ENCODE peak calls at places on chromosomes 5 and 9, in six cellular contexts. T is fibroblast of lung; X is CD4-positive, alpha-beta T cell; O is cardiac muscle cell; Z is H9; E is choroid plexus epithelial cell. J is an unnamed sample.

GRCh38 chr9:133210202-133210532 is 1.1 kb upstream of the OBP2B start:
- DNase-seq in X (no peak), E (no peak), O (no peak), Z (no peak), T (no peak), J (no peak)

GRCh38 chr9:127980056-127980705 is 608 bp downstream of the EEIG1 start:
- DNase-seq in X (no peak), T (no peak), Z (no peak), O (no peak), E (peak), J (no peak)

GRCh38 chr9:32378993-32379729 is 5.3 kb upstream of the ACO1 start:
- DNase-seq in T (peak), O (peak), Z (peak), E (peak), X (peak), J (peak)

GRCh38 chr9:108217601-108218190 is 638.1 kb downstream of the ACTL7B start:
- DNase-seq in X (no peak), Z (no peak), T (peak), E (no peak), O (no peak), J (no peak)

GRCh38 chr5:6161257-6161656 is 217.1 kb downstream of the MED10 start:
- DNase-seq in X (no peak), Z (no peak), O (no peak), E (no peak), T (no peak), J (no peak)

GRCh38 chr5:167777746-167778145 is 513.7 kb upstream of the WWC1 start:
- DNase-seq in O (peak), T (peak), X (no peak), E (no peak), Z (no peak), J (no peak)

GRCh38 chr9:4241552-4241951 is 58.3 kb downstream of the GLIS3 start:
- DNase-seq in Z (no peak), O (no peak), E (peak), T (no peak), X (no peak), J (no peak)

GRCh38 chr5:83011990-83012389 is 65.2 kb downstream of the TMEM167A start:
- DNase-seq in O (no peak), Z (no peak), E (no peak), X (no peak), T (peak), J (peak)

GRCh38 chr9:110112792-110113191 is 95.2 kb downstream of the C9orf152 start:
- DNase-seq in Z (no peak), T (no peak), E (no peak), X (no peak), O (no peak), J (no peak)

GRCh38 chr5:141869514-141869913 is 8.7 kb downstream of the PCDH1 start:
- DNase-seq in X (no peak), O (no peak), E (no peak), Z (no peak), T (no peak), J (no peak)

GRCh38 chr5:65050140-65050539 is 281.4 kb downstream of the CWC27 start:
- DNase-seq in O (no peak), Z (no peak), E (no peak), X (no peak), T (no peak), J (no peak)

GRCh38 chr9:108838017-108838416 is 17.8 kb downstream of the ACTL7B start:
- DNase-seq in O (peak), Z (no peak), T (no peak), E (peak), X (no peak), J (no peak)

GRCh38 chr9:84170521-84171141 is 169.9 kb downstream of the SLC28A3 start:
- DNase-seq in X (no peak), E (peak), O (peak), Z (peak), T (peak), J (no peak)

GRCh38 chr5:143016777-143017374 is 246.7 kb downstream of the ARHGAP26 start:
- DNase-seq in T (peak), E (peak), X (peak), Z (no peak), O (peak), J (no peak)

GRCh38 chr9:650362-650761 is 191.1 kb upstream of the DMRT1 start:
- DNase-seq in Z (peak), O (no peak), E (no peak), X (no peak), T (peak), J (no peak)

GRCh38 chr9:82170079-82170662 is 181.6 kb downstream of the SPATA31D1 start:
- DNase-seq in T (no peak), E (no peak), Z (no peak), X (no peak), O (no peak), J (no peak)

GRCh38 chr5:32791536-32792240 is 80.6 kb downstream of the NPR3 start:
- DNase-seq in X (no peak), T (peak), Z (no peak), E (peak), O (no peak), J (no peak)

GRCh38 chr9:107422189-107422802 is 67.3 kb downstream of the KLF4 start:
- DNase-seq in O (peak), Z (peak), T (peak), E (peak), X (no peak), J (no peak)

GRCh38 chr9:13278023-13278367 is 1.5 kb downstream of the MPDZ start:
- DNase-seq in Z (no peak), E (peak), X (no peak), O (peak), T (peak), J (no peak)

GRCh38 chr9:86788456-86788855 is 158.8 kb downstream of the GAS1 start:
- DNase-seq in Z (no peak), T (peak), X (no peak), E (peak), O (peak), J (no peak)

DNA sequence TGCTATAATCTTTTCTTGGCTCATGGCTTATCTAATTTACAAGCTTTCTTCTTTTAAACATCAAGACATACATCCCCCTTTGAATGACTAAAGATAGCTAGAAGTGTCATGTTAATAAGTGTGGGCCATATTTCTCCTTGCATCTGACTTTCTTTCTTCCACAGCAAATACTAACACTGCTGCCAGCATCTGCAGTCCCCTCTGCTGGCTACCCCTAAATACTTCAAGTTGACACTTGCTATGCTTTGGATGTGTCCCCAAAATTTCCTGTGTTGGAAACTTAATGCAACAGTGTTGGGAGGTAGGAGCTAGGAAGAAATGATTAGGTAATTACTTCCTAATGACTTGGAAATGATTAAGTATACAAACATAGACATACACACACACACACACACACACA is 459.0 kb upstream of the ST8SIA4 start:
- DNase-seq in Z (no peak), X (no peak), E (no peak), O (no peak), T (no peak), J (no peak)
- TF ChIP-seq CTCF in Z (no peak), X (no peak), E (no peak), O (no peak), T (no peak), J (no peak)

DNA sequence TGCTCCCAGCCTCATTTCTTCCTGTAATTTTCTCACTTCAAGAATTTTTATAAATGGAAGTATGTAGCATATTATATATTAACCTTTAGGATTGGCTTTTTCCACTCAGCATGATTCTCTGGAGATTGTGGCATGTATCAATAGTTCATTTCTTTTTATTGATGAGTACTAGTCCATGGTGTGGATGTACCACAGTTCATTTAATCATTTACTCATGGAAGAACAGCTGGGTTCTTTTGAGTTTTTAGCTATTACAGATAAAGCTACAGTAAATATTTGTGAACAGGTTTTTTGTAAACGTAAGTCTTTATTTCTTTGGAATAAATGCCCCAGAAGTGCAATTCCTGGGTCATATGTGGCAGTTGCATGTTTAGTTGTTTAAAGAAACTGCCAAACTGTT is 76.1 kb downstream of the UHRF2 start:
- DNase-seq in X (no peak), T (no peak), O (no peak), E (no peak), Z (no peak), J (no peak)
- TF ChIP-seq CTCF in X (no peak), T (no peak), O (no peak), E (no peak), Z (no peak), J (no peak)

GRCh38 chr5:36414869-36415282 is 113.2 kb upstream of the RANBP3L start:
- DNase-seq in X (no peak), O (peak), T (peak), Z (no peak), E (peak), J (no peak)
- TF ChIP-seq CTCF in X (peak), O (peak), T (peak), Z (peak), E (peak), J (peak)

DNA sequence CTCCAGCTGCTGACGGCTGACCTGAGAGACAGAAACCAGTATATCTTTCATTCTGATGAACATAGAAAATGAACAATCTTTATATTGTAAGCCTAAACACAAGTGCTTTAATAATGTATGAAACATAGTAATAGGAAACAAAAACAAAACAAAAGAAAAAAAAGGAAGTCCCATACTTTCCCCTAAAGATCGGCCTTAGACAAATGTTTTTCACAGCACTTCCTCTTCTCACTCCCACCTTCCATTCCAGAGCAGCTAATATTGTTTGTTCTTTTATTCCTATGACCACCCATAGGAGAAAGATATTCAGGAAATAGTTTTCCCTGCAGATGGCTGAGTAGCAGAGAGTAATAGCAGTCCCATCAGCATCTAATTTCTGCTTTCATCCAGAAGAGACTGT is 194.4 kb upstream of the SLC27A6 start:
- DNase-seq in E (no peak), X (no peak), T (no peak), O (no peak), Z (no peak), J (no peak)
- TF ChIP-seq CTCF in E (no peak), X (no peak), T (no peak), O (no peak), Z (no peak), J (no peak)

GRCh38 chr5:14242447-14242846 is 99.3 kb downstream of the TRIO start:
- DNase-seq in Z (no peak), T (no peak), X (no peak), O (no peak), E (no peak), J (no peak)
- TF ChIP-seq CTCF in Z (peak), T (no peak), X (no peak), O (no peak), E (no peak), J (no peak)

DNA sequence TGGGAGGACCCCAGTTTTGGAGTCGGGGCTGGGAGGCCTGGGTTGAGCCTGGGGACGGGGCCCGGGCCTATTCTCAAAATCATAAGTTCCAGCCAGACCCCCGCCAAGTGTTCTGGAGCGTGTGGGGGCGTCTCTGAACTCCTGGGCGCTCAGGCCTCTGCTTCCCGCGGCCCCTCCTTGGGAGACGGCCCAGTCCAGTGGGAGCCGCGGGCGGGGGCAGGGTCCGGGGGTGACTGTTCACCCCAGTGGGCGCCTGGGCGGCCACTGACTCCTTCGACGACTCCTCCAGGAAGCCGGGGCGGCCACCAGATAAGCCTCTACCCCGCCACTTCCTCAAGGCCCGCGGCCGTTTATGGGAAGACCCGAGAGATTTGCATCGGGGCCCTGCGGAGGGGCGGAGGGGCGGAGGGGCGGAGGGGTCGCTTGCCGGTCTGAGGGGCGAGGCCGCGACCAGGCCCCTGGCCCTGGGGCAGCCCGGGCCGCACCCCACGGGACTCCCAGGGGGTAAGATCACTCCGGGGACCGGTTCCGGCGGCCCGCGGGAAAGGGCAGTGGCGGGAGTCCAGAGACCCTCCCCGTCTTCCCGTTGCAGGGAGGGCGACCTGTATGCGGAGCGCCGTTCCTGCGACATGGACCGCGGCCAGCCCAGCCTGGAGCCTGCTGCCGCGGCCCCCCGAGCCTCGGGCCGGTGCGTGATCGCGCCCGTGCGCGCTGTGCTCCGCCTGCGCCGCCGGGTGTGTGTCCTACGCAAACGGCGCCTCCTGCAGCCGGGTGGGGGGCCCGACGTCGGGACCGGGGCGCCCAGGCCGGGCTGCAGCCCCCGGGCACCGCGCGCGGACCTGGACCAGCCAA is 761 bp downstream of the TOR4A start:
- DNase-seq in O (peak), Z (peak), T (peak), X (no peak), E (peak), J (no peak)
- TF ChIP-seq CTCF in O (no peak), Z (no peak), T (no peak), X (no peak), E (no peak), J (no peak)